ENCODE peak calls at places on chromosomes 5 and 9, in seven cellular contexts. I, V, G, Q, F, Z and K are unnamed samples.

GRCh38 chr9:136722969-136723356 is 10.6 kb downstream of the DIPK1B start:
- DNase-seq in Q (no peak), G (no peak), V (no peak), F (no peak), I (no peak), Z (no peak), K (no peak)

GRCh38 chr5:143629871-143630658 is 181.9 kb upstream of the HMHB1 start:
- DNase-seq in V (no peak), Z (no peak), Q (no peak), G (no peak), F (no peak), I (no peak), K (peak)

GRCh38 chr9:114308361-114308950 is 14.4 kb upstream of the ORM1 start:
- DNase-seq in Z (no peak), G (no peak), Q (no peak), F (no peak), V (no peak), I (no peak), K (no peak)

GRCh38 chr5:161535762-161536161 is 10.8 kb downstream of the GABRB2 start:
- DNase-seq in V (no peak), I (no peak), G (no peak), F (no peak), Q (no peak), Z (no peak), K (no peak)

GRCh38 chr5:128854931-128855330 is 110.4 kb upstream of the SLC27A6 start:
- DNase-seq in Q (no peak), Z (no peak), I (no peak), F (no peak), V (no peak), G (no peak), K (no peak)

GRCh38 chr5:170737591-170737990 is 45.9 kb upstream of the GABRP start:
- DNase-seq in V (no peak), I (no peak), F (no peak), Q (no peak), Z (no peak), G (no peak), K (no peak)

GRCh38 chr9:125524522-125524921 is 182.5 kb downstream of the MAPKAP1 start:
- DNase-seq in F (no peak), G (no peak), Q (no peak), I (peak), Z (no peak), V (no peak), K (no peak)

GRCh38 chr9:131965101-131965500 is 114.6 kb downstream of the MED27 start:
- DNase-seq in G (no peak), I (no peak), Q (no peak), F (no peak), Z (no peak), V (no peak), K (no peak)

GRCh38 chr9:86257406-86257805 is 2.1 kb downstream of the C9orf153 start:
- DNase-seq in Z (no peak), V (no peak), F (no peak), Q (no peak), G (no peak), I (no peak), K (no peak)

GRCh38 chr9:89362647-89363310 is 44.5 kb downstream of the SECISBP2 start:
- DNase-seq in F (no peak), Z (no peak), Q (no peak), I (no peak), V (no peak), G (no peak), K (no peak)

GRCh38 chr5:131068893-131069643 is 96.0 kb downstream of the HINT1 start:
- DNase-seq in Z (peak), G (no peak), F (peak), V (no peak), Q (peak), I (no peak), K (no peak)

GRCh38 chr5:41794478-41794877 is 75.7 kb downstream of the OXCT1 start:
- DNase-seq in G (no peak), Z (no peak), Q (no peak), F (no peak), V (peak), I (no peak), K (no peak)

GRCh38 chr5:124705577-124705976 is 40.9 kb downstream of the ZNF608 start:
- DNase-seq in F (no peak), V (no peak), G (no peak), I (no peak), Z (no peak), Q (no peak), K (no peak)

GRCh38 chr5:14730466-14730865 is 65.9 kb downstream of the OTULIN start:
- DNase-seq in I (no peak), F (no peak), G (no peak), Q (no peak), Z (no peak), V (no peak), K (no peak)

GRCh38 chr5:170057311-170057710 is 48.4 kb upstream of the FOXI1 start:
- DNase-seq in I (no peak), G (no peak), Q (no peak), V (no peak), F (no peak), Z (no peak), K (no peak)

GRCh38 chr5:109589983-109590382 is 99.7 kb upstream of the MAN2A1 start:
- DNase-seq in Z (no peak), G (no peak), I (no peak), Q (no peak), F (no peak), V (no peak), K (no peak)

GRCh38 chr5:88172847-88173758 is 95.5 kb downstream of the TMEM161B start:
- DNase-seq in V (no peak), Z (no peak), F (no peak), Q (no peak), G (no peak), I (peak), K (no peak)

GRCh38 chr5:137497396-137498290 is 1.5 kb downstream of the SPOCK1 start:
- DNase-seq in I (no peak), Q (no peak), F (no peak), G (no peak), V (no peak), Z (no peak), K (no peak)

GRCh38 chr5:103490340-103490739 is 72.2 kb downstream of the NUDT12 start:
- DNase-seq in F (no peak), Q (no peak), G (no peak), I (no peak), V (no peak), Z (no peak), K (no peak)

GRCh38 chr5:115243412-115243811 is 19.3 kb downstream of the PGGT1B start:
- DNase-seq in F (no peak), V (no peak), I (no peak), Z (no peak), Q (no peak), G (no peak), K (no peak)

GRCh38 chr5:161096591-161096990 is 244.6 kb upstream of the ATP10B start:
- DNase-seq in Q (no peak), G (no peak), V (no peak), Z (no peak), F (no peak), I (no peak), K (no peak)

GRCh38 chr9:22379272-22379671 is 67.4 kb upstream of the DMRTA1 start:
- DNase-seq in G (no peak), F (no peak), V (no peak), Q (no peak), Z (no peak), I (no peak), K (no peak)

GRCh38 chr9:33464045-33464636 is 9.6 kb downstream of the NOL6 start:
- DNase-seq in F (no peak), G (no peak), Q (no peak), V (no peak), I (no peak), Z (no peak), K (no peak)

GRCh38 chr9:14400658-14400995 is 86.7 kb upstream of the NFIB start:
- DNase-seq in G (peak), V (no peak), I (no peak), Z (no peak), Q (no peak), F (no peak), K (no peak)

GRCh38 chr5:53481354-53481886 is 991 bp downstream of the FST start:
- DNase-seq in F (no peak), Z (no peak), Q (no peak), I (no peak), G (no peak), V (no peak), K (no peak)

GRCh38 chr9:131656356-131657030 is 83.4 kb downstream of the RAPGEF1 start:
- DNase-seq in I (no peak), Q (no peak), F (peak), V (no peak), G (no peak), Z (peak), K (no peak)

GRCh38 chr5:56588636-56589485 is 226.5 kb upstream of the MAP3K1 start:
- DNase-seq in G (no peak), I (peak), F (peak), V (no peak), Z (peak), Q (no peak), K (no peak)

GRCh38 chr5:37737326-37738056 is 102.3 kb downstream of the GDNF start:
- DNase-seq in F (no peak), G (no peak), Q (no peak), I (no peak), V (no peak), Z (no peak), K (no peak)

GRCh38 chr5:150461231-150461630 is 11.7 kb upstream of the RPS14 start:
- DNase-seq in G (no peak), I (no peak), Q (no peak), Z (peak), F (peak), V (no peak), K (no peak)

GRCh38 chr5:25489834-25490538 is 845.2 kb upstream of the CDH10 start:
- DNase-seq in Z (no peak), G (no peak), V (no peak), Q (no peak), F (no peak), I (no peak), K (peak)

GRCh38 chr5:76175051-76175666 is 92.0 kb downstream of the SV2C start:
- DNase-seq in G (peak), Q (peak), I (peak), F (peak), Z (peak), V (peak), K (peak)

GRCh38 chr5:45521067-45521466 is 175.1 kb downstream of the HCN1 start:
- DNase-seq in Q (no peak), G (peak), I (peak), V (peak), F (no peak), Z (no peak), K (peak)

GRCh38 chr9:114033397-114034103 is 44.5 kb downstream of the AMBP start:
- DNase-seq in Z (no peak), G (peak), V (no peak), Q (no peak), I (peak), F (no peak), K (peak)

GRCh38 chr5:31823477-31823876 is 184.5 kb downstream of the PDZD2 start:
- DNase-seq in Q (no peak), Z (no peak), V (no peak), G (no peak), I (no peak), F (no peak), K (no peak)